ENCODE peak calls at places on chromosome X, in four cellular contexts. One of them, this sample, is unnamed.

GRCh38 chrX:124362761-124363160 is 16.4 kb downstream of the SH2D1A start:
- DNase-seq in cardiac fibroblast: no peak
- DNase-seq in Peyer's patch: no peak
- DNase-seq in activated T-cell treated with anti-CD3 and anti-CD28 coated beads for 1 hour: no peak
- DNase-seq in this sample: no peak

GRCh38 chrX:118226060-118226428 is 109.4 kb upstream of the KLHL13 start:
- DNase-seq in activated T-cell treated with anti-CD3 and anti-CD28 coated beads for 1 hour: no peak
- DNase-seq in cardiac fibroblast: peak
- DNase-seq in Peyer's patch: no peak
- DNase-seq in this sample: no peak

GRCh38 chrX:2863646-2864045 is 34.9 kb downstream of the GYG2 start:
- DNase-seq in Peyer's patch: no peak
- DNase-seq in activated T-cell treated with anti-CD3 and anti-CD28 coated beads for 1 hour: no peak
- DNase-seq in cardiac fibroblast: no peak
- DNase-seq in this sample: no peak

GRCh38 chrX:149950681-149951080 is 12.4 kb upstream of the EOLA2 start:
- DNase-seq in activated T-cell treated with anti-CD3 and anti-CD28 coated beads for 1 hour: no peak
- DNase-seq in Peyer's patch: no peak
- DNase-seq in cardiac fibroblast: peak
- DNase-seq in this sample: no peak

GRCh38 chrX:20217279-20217678 is 49.4 kb downstream of the RPS6KA3 start:
- DNase-seq in activated T-cell treated with anti-CD3 and anti-CD28 coated beads for 1 hour: no peak
- DNase-seq in Peyer's patch: no peak
- DNase-seq in cardiac fibroblast: peak
- DNase-seq in this sample: no peak

GRCh38 chrX:84737471-84737871 is 235.2 kb upstream of the HDX start:
- DNase-seq in activated T-cell treated with anti-CD3 and anti-CD28 coated beads for 1 hour: no peak
- DNase-seq in Peyer's patch: no peak
- DNase-seq in cardiac fibroblast: peak
- DNase-seq in this sample: no peak

GRCh38 chrX:3295731-3296130 is 50.7 kb downstream of the MXRA5 start:
- DNase-seq in Peyer's patch: no peak
- DNase-seq in activated T-cell treated with anti-CD3 and anti-CD28 coated beads for 1 hour: no peak
- DNase-seq in cardiac fibroblast: peak
- DNase-seq in this sample: no peak

GRCh38 chrX:104112326-104112951 is at the start of gene ZCCHC18:
- DNase-seq in Peyer's patch: peak
- DNase-seq in activated T-cell treated with anti-CD3 and anti-CD28 coated beads for 1 hour: no peak
- DNase-seq in cardiac fibroblast: peak
- DNase-seq in this sample: peak

GRCh38 chrX:102808336-102808735 is 87.8 kb downstream of the GPRASP3 start:
- DNase-seq in activated T-cell treated with anti-CD3 and anti-CD28 coated beads for 1 hour: no peak
- DNase-seq in cardiac fibroblast: peak
- DNase-seq in Peyer's patch: no peak
- DNase-seq in this sample: no peak